ENCODE peak calls at places on chromosomes 13 and 19, in four cellular contexts. S, K, L and M are unnamed samples.

GRCh38 chr13:66353664-66354063 is 876.5 kb downstream of the PCDH9 start:
- DNase-seq in S (no peak), K (no peak), L (no peak), M (peak)

GRCh38 chr19:32387701-32388392 is 17.7 kb upstream of the DPY19L3 start:
- DNase-seq in S (no peak), K (peak), L (no peak), M (no peak)

GRCh38 chr19:35123573-35123972 is 8.0 kb downstream of the FXYD3 start:
- DNase-seq in S (no peak), K (peak), L (no peak), M (peak)

GRCh38 chr13:73765651-73766384 is 368.4 kb downstream of the KLF12 start:
- DNase-seq in S (peak), K (peak), L (no peak), M (peak)

GRCh38 chr13:111216166-111216960 is 101.3 kb downstream of the ARHGEF7 start:
- DNase-seq in S (no peak), K (peak), L (no peak), M (peak)

GRCh38 chr13:93249259-93249917 is 22.8 kb downstream of the GPC6 start:
- DNase-seq in S (no peak), K (no peak), L (no peak), M (no peak)

GRCh38 chr13:39604736-39605135 is 1.7 kb upstream of the LHFPL6 start:
- DNase-seq in S (no peak), K (no peak), L (no peak), M (no peak)

GRCh38 chr19:4199699-4200293 is 17.3 kb downstream of the ANKRD24 start:
- DNase-seq in S (no peak), K (peak), L (no peak), M (no peak)

GRCh38 chr13:112170823-112171569 is 104.0 kb downstream of the SOX1 start:
- DNase-seq in S (no peak), K (no peak), L (no peak), M (no peak)

GRCh38 chr19:50516456-50516855 is 2.7 kb upstream of the ASPDH start:
- DNase-seq in S (no peak), K (no peak), L (no peak), M (no peak)